ENCODE peak calls at places on chromosomes 4 and X, in seven cellular contexts. Z is progenitor cell of endocrine pancreas, A is RWPE2, Y is WTC11, X is heart left ventricle, E is lower leg skin, H is adrenal gland. M is an unnamed sample.

GRCh38 chr4:110198472-110199419 is at the start of gene ELOVL6:
- DNase-seq in Z (peak; percentile 36), A (peak; percentile 59), Y (peak; percentile 81), X (peak; percentile 71), E (peak; percentile 48), H (peak; percentile 62), M (no peak)

GRCh38 chr4:170623899-170624298 is 534.1 kb upstream of the AADAT start:
- DNase-seq in Z (no peak), A (no peak), Y (no peak), X (no peak), E (no peak), H (no peak), M (no peak)

GRCh38 chrX:46782034-46782433 is 23.1 kb upstream of the SLC9A7 start:
- DNase-seq in Z (no peak), A (no peak), Y (no peak), X (no peak), E (no peak), H (no peak), M (no peak)

GRCh38 chrX:154443479-154443910 is 446 bp upstream of the FAM50A start:
- DNase-seq in Z (no peak), A (no peak), Y (no peak), X (no peak), E (no peak), H (no peak), M (no peak)

GRCh38 chr4:10008208-10009005 is 12.9 kb downstream of the SLC2A9 start:
- DNase-seq in Z (no peak), A (no peak), Y (no peak), X (no peak), E (no peak), H (no peak), M (no peak)

GRCh38 chrX:98795636-98796035 is 1614.4 kb downstream of the PCDH19 start:
- DNase-seq in Z (no peak), A (no peak), Y (no peak), X (no peak), E (no peak), H (no peak), M (no peak)

GRCh38 chr4:88006956-88007303 is 505 bp upstream of the PKD2 start:
- DNase-seq in Z (no peak), A (no peak), Y (peak; percentile 26), X (no peak), E (no peak), H (no peak), M (no peak)

GRCh38 chr4:114287079-114287696 is 307.7 kb upstream of the ARSJ start:
- DNase-seq in Z (no peak), A (no peak), Y (peak; percentile 10), X (no peak), E (no peak), H (no peak), M (no peak)

GRCh38 chr4:42306221-42307109 is 90.8 kb upstream of the SHISA3 start:
- DNase-seq in Z (no peak), A (no peak), Y (no peak), X (no peak), E (no peak), H (no peak), M (no peak)

GRCh38 chr4:86910820-86911684 is 18.8 kb upstream of the C4orf36 start:
- DNase-seq in Z (no peak), A (no peak), Y (no peak), X (no peak), E (no peak), H (no peak), M (no peak)

GRCh38 chr4:23866450-23866849 is 23.4 kb downstream of the PPARGC1A start:
- DNase-seq in Z (no peak), A (no peak), Y (no peak), X (no peak), E (no peak), H (no peak), M (no peak)

GRCh38 chr4:144720491-144720890 is 74.5 kb downstream of the HHIP start:
- DNase-seq in Z (no peak), A (no peak), Y (no peak), X (no peak), E (no peak), H (no peak), M (no peak)

GRCh38 chrX:24215282-24215681 is 65.8 kb downstream of the ZFX start:
- DNase-seq in Z (no peak), A (no peak), Y (no peak), X (no peak), E (peak; percentile 18), H (no peak), M (no peak)

GRCh38 chr4:147528054-147528453 is 47.2 kb downstream of the EDNRA start:
- DNase-seq in Z (no peak), A (no peak), Y (no peak), X (no peak), E (no peak), H (no peak), M (no peak)

GRCh38 chr4:147525494-147526271 is 44.8 kb downstream of the EDNRA start:
- DNase-seq in Z (no peak), A (no peak), Y (no peak), X (no peak), E (no peak), H (no peak), M (no peak)

GRCh38 chr4:147530153-147530552 is 49.3 kb downstream of the EDNRA start:
- DNase-seq in Z (no peak), A (no peak), Y (no peak), X (no peak), E (no peak), H (no peak), M (no peak)

GRCh38 chr4:147530723-147531122 is 49.8 kb downstream of the EDNRA start:
- DNase-seq in Z (no peak), A (no peak), Y (no peak), X (no peak), E (no peak), H (no peak), M (no peak)

GRCh38 chr4:147526272-147526654 is 45.4 kb downstream of the EDNRA start:
- DNase-seq in Z (no peak), A (no peak), Y (no peak), X (no peak), E (no peak), H (no peak), M (no peak)
- TF ChIP-seq CTCF in Z (no peak), A (no peak), Y (no peak), X (peak; percentile 7), E (no peak), H (no peak), M (no peak)

DNA sequence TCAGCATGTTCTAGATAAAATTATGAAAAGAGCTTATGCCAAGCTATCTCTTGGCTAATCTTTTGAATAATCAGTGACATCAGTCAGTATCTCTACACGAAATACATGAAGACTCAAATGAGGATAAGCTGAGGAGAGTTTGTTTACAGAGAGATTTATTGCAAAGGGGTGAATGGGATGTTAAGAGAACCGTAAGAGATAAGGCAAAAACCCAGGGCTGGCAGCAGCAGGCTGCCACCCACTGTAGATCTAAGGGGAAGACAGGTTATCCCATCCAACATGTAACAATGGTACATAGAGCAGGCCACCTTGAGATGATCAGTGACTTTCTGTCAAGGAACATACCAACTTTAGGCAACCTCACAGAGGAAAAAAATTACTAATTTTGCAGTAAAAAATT is 432.1 kb upstream of the NR3C2 start:
- DNase-seq in Z (no peak), A (no peak), Y (no peak), X (no peak), E (no peak), H (no peak), M (no peak)
- TF ChIP-seq CTCF in Z (no peak), A (peak; percentile 15), Y (no peak), X (no peak), E (no peak), H (no peak), M (no peak)

GRCh38 chr4:188781655-188782054 is 642.4 kb downstream of the TRIML1 start:
- DNase-seq in Z (no peak), A (no peak), Y (peak; percentile 39), X (no peak), E (no peak), H (no peak), M (no peak)
- TF ChIP-seq CTCF in Z (peak; percentile 49), A (peak; percentile 32), Y (no peak), X (no peak), E (no peak), H (peak; percentile 13), M (no peak)

GRCh38 chr4:136078971-136079370 is 1453.3 kb downstream of the PCDH18 start:
- DNase-seq in Z (no peak), A (no peak), Y (no peak), X (no peak), E (no peak), H (no peak), M (no peak)
- TF ChIP-seq CTCF in Z (no peak), A (no peak), Y (no peak), X (no peak), E (no peak), H (no peak), M (no peak)

DNA sequence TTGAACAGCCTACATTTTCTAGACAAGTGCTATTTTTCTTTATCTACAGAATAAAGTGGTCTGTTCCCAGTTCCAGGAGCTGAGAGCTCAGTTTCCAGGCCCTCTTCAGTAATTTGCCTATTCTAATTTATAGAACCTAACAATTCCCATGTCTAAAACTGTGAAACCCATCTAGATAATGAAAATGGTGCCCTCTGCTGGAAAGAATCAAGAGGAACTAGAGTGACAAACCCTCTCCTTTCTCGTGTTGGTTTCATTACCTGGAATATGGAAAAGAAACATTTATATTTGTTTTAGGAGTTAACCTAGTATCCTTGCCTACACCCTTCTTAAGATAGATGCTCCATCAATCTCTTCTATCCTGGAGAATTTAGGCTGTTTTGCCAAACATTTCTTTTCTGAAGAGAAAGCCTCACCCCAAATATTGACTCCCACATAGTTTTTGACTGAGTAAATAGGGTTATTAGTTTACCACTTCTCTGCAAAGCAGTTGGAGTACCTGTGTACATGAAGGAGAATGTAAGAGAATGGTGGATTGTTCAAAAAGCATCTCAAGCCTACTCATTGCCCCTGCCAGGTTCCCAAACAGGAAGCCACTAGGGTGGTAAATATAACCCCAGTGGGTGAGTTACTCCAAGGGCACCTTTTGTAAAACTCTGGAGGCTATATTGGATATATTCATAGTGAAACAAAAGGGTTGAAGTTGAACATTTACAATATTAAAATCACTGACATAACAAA is 121.6 kb downstream of the RASL11B start:
- DNase-seq in Z (no peak), A (no peak), Y (no peak), X (no peak), E (no peak), H (no peak), M (no peak)
- TF ChIP-seq CTCF in Z (peak; percentile 78), A (peak; percentile 72), Y (peak; percentile 45), X (peak; percentile 59), E (no peak), H (peak; percentile 67), M (peak; percentile 13)

DNA sequence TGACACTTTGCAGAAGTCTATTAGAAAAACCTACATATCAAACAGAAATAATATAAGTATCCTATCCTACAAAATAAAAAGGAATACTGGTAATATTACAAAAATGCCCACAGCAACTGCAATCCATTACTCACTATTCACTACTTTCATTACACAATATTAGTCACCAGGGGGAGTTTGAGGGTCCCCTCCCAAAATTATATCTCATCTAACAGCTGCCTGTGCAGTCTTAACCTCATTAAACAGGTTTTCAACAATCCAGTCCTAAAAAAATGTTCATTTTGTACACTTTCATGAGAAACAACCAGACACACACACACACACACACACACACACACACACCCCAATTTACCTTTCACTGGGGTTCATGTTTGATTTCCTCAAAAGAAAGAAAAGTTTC is 2.9 kb downstream of the CLOCK start:
- DNase-seq in Z (no peak), A (no peak), Y (no peak), X (no peak), E (no peak), H (no peak), M (no peak)
- TF ChIP-seq CTCF in Z (no peak), A (peak; percentile 25), Y (no peak), X (no peak), E (no peak), H (no peak), M (no peak)

GRCh38 chrX:38206036-38206435 is 14.6 kb downstream of the SRPX start:
- DNase-seq in Z (no peak), A (no peak), Y (no peak), X (no peak), E (no peak), H (no peak), M (no peak)
- TF ChIP-seq CTCF in Z (no peak), A (no peak), Y (no peak), X (no peak), E (no peak), H (no peak), M (no peak)